ENCODE peak calls at places on chromosomes 5 and 9, in six cellular contexts. R is lower lobe of right lung; D is pancreas; P is endothelial cell of umbilical vein; I is CD4-positive, alpha-beta memory T cell; N is suprapubic skin. K is an unnamed sample.

GRCh38 chr9:135214706-135215105 is 127.2 kb downstream of the OLFM1 start:
- DNase-seq in R (peak), D (no peak), P (no peak), I (no peak), N (peak), K (no peak)

GRCh38 chr5:75051217-75051751 is 1.1 kb downstream of the GCNT4 start:
- DNase-seq in R (no peak), D (peak), P (no peak), I (peak), N (no peak), K (no peak)

GRCh38 chr5:165202144-165202910 is 1696.9 kb downstream of the MAT2B start:
- DNase-seq in R (no peak), D (no peak), P (no peak), I (no peak), N (no peak), K (no peak)

GRCh38 chr5:89930591-89931383 is 478.8 kb downstream of the CETN3 start:
- DNase-seq in R (no peak), D (no peak), P (peak), I (no peak), N (no peak), K (no peak)

GRCh38 chr9:96047741-96048115 is 172.2 kb downstream of the ERCC6L2 start:
- DNase-seq in R (no peak), D (no peak), P (no peak), I (no peak), N (no peak), K (no peak)

GRCh38 chr9:110125207-110125751 is 82.7 kb downstream of the C9orf152 start:
- DNase-seq in R (peak), D (peak), P (peak), I (no peak), N (peak), K (no peak)

GRCh38 chr9:125409637-125410521 is 148.3 kb downstream of the GAPVD1 start:
- DNase-seq in R (no peak), D (peak), P (no peak), I (peak), N (no peak), K (no peak)

GRCh38 chr5:5422819-5423515 is 490 bp downstream of the ICE1 start:
- DNase-seq in R (no peak), D (no peak), P (no peak), I (no peak), N (no peak), K (no peak)

GRCh38 chr5:150073086-150073625 is 13.2 kb downstream of the CSF1R start:
- DNase-seq in R (no peak), D (no peak), P (no peak), I (no peak), N (peak), K (no peak)

GRCh38 chr5:15026506-15026905 is 154.9 kb upstream of the ANKH start:
- DNase-seq in R (no peak), D (no peak), P (no peak), I (no peak), N (no peak), K (no peak)

GRCh38 chr5:157177935-157178334 is 2.7 kb upstream of the ITK start:
- DNase-seq in R (no peak), D (no peak), P (no peak), I (no peak), N (no peak), K (no peak)

GRCh38 chr9:2234371-2234893 is 219.3 kb downstream of the SMARCA2 start:
- DNase-seq in R (no peak), D (no peak), P (no peak), I (no peak), N (no peak), K (no peak)

GRCh38 chr9:134150557-134151214 is 13.7 kb downstream of the RNU6ATAC start:
- DNase-seq in R (no peak), D (no peak), P (no peak), I (no peak), N (no peak), K (no peak)

GRCh38 chr5:54637654-54638053 is 120.1 kb downstream of the SNX18 start:
- DNase-seq in R (no peak), D (no peak), P (no peak), I (peak), N (no peak), K (peak)

GRCh38 chr5:124132843-124133242 is 613.6 kb downstream of the ZNF608 start:
- DNase-seq in R (no peak), D (peak), P (no peak), I (no peak), N (no peak), K (no peak)

GRCh38 chr5:101091902-101092301 is 188.8 kb upstream of the ST8SIA4 start:
- DNase-seq in R (no peak), D (no peak), P (no peak), I (no peak), N (no peak), K (no peak)

GRCh38 chr9:8579661-8580060 is 780.1 kb upstream of the DMAC1 start:
- DNase-seq in R (no peak), D (no peak), P (no peak), I (no peak), N (no peak), K (no peak)

GRCh38 chr5:35478856-35479682 is 138.6 kb upstream of the SPEF2 start:
- DNase-seq in R (no peak), D (no peak), P (peak), I (peak), N (no peak), K (no peak)

GRCh38 chr9:116646661-116647514 is 40.2 kb upstream of the TRIM32 start:
- DNase-seq in R (no peak), D (no peak), P (peak), I (no peak), N (no peak), K (no peak)

GRCh38 chr9:4106081-4106491 is 193.8 kb downstream of the GLIS3 start:
- DNase-seq in R (no peak), D (peak), P (no peak), I (no peak), N (no peak), K (no peak)

GRCh38 chr5:134651531-134651930 is 2.9 kb downstream of the SEC24A start:
- DNase-seq in R (no peak), D (no peak), P (no peak), I (no peak), N (no peak), K (no peak)

GRCh38 chr9:79946718-79947117 is 375.0 kb downstream of the TLE4 start:
- DNase-seq in R (no peak), D (no peak), P (peak), I (no peak), N (no peak), K (no peak)

GRCh38 chr5:72185717-72186388 is 78.6 kb downstream of the MAP1B start:
- DNase-seq in R (no peak), D (no peak), P (no peak), I (no peak), N (no peak), K (no peak)

GRCh38 chr5:172497591-172498255 is 43.4 kb upstream of the SH3PXD2B start:
- DNase-seq in R (no peak), D (no peak), P (no peak), I (no peak), N (peak), K (no peak)

GRCh38 chr5:40781843-40782409 is 16.2 kb downstream of the PRKAA1 start:
- DNase-seq in R (no peak), D (no peak), P (no peak), I (no peak), N (no peak), K (no peak)

GRCh38 chr9:89661956-89662717 is 57.3 kb downstream of the GADD45G start:
- DNase-seq in R (peak), D (peak), P (peak), I (no peak), N (peak), K (peak)

GRCh38 chr5:145463634-145464033 is 371.5 kb downstream of the PRELID2 start:
- DNase-seq in R (no peak), D (no peak), P (no peak), I (no peak), N (no peak), K (no peak)

GRCh38 chr9:83307051-83307724 is 231.0 kb downstream of the FRMD3 start:
- DNase-seq in R (no peak), D (no peak), P (peak), I (no peak), N (no peak), K (no peak)

DNA sequence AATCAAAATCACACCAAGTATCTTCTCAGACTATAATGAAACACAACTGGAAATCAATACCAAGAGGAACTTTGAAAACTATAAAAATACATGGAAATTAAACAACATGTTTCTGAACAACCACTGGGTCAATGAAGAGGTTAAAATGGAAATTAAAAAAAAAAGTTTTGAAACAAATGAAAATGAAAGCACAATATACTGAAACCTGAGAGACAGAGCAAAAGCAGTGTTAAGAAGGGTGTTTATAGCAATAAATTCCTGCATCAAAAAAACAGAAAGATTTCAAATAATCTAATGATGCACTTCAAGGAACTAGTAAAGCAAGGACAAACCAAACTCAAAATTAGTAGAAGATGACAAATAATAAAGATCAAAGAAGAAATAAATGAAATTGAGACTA is 92.0 kb downstream of the TMEM232 start:
- DNase-seq in R (no peak), D (no peak), P (no peak), I (no peak), N (no peak), K (no peak)
- H3K27ac ChIP-seq in R (no peak), D (no peak), P (no peak), I (no peak), N (no peak), K (no peak)

DNA sequence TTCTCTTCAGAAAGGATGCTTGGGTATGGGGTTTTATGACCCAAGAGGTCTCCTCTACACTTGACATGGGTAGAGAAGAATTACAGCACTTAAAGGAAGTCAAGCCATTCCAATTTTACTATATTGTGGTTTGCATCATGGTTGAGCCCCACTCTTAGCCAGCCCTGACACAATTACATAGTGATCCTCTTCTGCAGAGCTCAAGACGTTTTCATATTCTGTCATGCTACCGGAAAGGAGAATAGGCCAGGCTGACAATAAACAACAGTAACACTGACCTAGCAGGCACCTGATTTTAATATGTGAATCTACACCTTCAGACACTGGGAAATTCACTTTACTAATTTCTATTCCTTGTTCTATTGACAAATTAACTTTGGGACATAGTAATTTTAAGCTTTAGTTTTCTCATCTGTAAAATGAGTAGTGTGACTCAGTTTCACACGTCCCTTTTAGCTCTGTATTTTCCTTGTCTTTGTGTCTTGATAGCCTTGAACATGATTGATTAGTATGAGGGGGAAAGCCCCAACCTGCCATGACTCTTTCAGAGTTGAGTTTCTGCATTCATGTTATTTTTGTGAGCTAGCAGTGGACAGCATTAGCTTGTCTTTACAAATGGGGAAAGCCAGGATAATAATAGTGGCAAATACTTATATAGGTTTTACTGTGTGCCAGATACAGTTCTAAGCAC is 83.8 kb downstream of the SV2C start:
- DNase-seq in R (no peak), D (no peak), P (no peak), I (no peak), N (no peak), K (no peak)
- H3K27ac ChIP-seq in R (no peak), D (no peak), P (no peak), I (no peak), N (no peak), K (no peak)

DNA sequence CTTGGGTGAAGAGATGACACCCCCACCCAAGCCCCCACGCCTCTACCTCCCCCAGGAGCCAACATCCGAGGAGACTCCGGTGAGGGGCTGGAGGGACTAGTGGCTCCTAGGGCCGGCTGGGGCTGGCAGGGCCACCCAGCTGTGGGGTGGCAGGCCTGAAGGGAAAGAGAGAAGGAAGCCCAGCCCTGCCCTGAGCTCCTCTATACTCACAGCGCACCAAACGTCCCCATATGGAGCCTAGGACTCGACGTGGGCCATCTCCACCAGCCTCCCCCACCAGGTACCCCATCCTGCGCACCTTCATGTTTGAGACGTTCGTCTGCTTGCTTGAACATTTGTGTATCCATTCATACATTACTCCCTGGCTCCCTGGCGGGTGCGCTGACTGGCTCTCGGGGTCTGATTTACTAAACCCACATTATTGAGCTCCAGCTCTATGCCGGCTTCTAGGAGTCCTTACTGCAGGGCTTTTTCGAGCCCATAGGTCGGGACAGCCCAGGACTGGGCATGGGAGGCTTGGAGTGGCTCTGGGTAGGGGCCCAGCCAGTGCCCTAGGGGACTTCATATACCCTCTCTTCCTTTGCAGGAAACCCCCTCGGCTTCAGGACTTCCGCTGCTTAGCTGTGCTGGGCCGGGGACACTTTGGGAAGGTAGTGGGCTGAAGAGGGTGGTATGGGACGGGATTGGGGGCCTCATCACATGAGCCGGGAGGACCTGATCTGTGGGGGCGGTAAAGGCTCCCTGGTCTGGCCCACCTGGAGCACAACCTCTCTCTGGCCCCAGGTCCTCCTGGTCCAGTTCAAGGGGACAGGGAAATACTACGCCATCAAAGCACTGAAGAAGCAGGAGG is 9.1 kb downstream of the ZDHHC12 start:
- DNase-seq in R (peak), D (no peak), P (no peak), I (no peak), N (peak), K (no peak)
- H3K27ac ChIP-seq in R (no peak), D (no peak), P (no peak), I (no peak), N (no peak), K (no peak)

DNA sequence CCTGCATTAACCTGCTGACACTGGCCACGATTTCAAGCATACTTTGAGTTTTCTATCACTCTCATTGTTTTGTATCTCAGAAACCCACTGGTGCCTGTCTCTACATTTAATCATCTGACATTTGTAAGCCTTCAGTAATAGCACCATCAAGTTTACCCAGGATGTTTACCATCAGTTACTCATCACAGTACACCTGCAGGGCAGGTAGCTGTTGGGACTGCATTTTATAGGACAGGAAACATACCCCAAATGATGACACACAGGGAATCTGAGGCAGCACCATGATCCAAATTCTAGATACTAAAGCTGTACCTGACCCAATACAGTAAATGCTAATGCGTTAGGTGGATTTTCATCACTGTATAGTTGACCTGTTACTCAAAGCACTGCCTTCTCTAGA is 114.2 kb downstream of the FEM1C start:
- DNase-seq in R (no peak), D (no peak), P (no peak), I (no peak), N (no peak), K (no peak)
- H3K27ac ChIP-seq in R (no peak), D (no peak), P (no peak), I (no peak), N (no peak), K (no peak)

DNA sequence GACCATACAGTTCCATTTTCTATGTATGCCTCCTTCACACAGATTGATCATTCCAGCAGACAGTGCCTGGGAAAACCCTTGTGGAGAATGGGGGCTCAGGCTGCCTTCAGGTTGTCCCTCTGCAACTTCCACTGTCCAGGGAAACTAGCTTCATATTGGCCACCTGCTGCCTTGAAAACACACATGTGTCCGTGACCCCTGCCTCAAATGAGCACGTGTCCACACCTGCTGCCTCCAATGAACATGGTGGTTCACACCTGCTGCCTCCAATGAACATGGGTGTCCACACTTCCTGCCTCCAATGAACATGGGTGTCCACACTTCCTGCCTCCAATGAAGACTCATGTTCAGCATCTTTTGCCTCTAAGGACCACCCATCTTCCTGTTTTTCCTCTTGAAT is 185.4 kb upstream of the ADCY2 start:
- DNase-seq in R (no peak), D (no peak), P (no peak), I (no peak), N (no peak), K (no peak)
- H3K27ac ChIP-seq in R (no peak), D (no peak), P (no peak), I (no peak), N (no peak), K (no peak)